ENCODE peak calls at places on chromosomes 2 and 18, in nine cellular contexts. W is spleen, Q is breast epithelium, U is SK-N-SH, R is Panc1, O is upper lobe of left lung, B is GM12878, V is esophagus muscularis mucosa, Z is GM23338. D is an unnamed sample.

GRCh38 chr18:63545094-63545493 is 2.9 kb downstream of the SERPINB12 start:
- DNase-seq in V (no peak), Q (no peak), W (no peak), U (no peak), B (no peak), O (no peak), R (no peak), Z (no peak), D (no peak)

GRCh38 chr2:157894694-157895450 is 18.7 kb upstream of the ACVR1 start:
- DNase-seq in Q (no peak), V (no peak), O (no peak), R (no peak), Z (no peak), U (no peak), B (no peak), W (no peak), D (no peak)

GRCh38 chr18:51355841-51356240 is 158.4 kb upstream of the MEX3C start:
- DNase-seq in Z (no peak), W (no peak), O (no peak), R (no peak), U (no peak), V (no peak), B (no peak), Q (no peak), D (no peak)

GRCh38 chr2:647003-647560 is 30.1 kb downstream of the TMEM18 start:
- DNase-seq in Q (peak), R (no peak), U (no peak), B (no peak), V (peak), O (peak), Z (no peak), W (no peak), D (peak)

GRCh38 chr2:206989306-206989705 is 50.0 kb downstream of the CPO start:
- DNase-seq in W (peak), U (peak), Q (no peak), Z (peak), R (no peak), O (no peak), V (no peak), B (no peak), D (peak)

GRCh38 chr2:44290271-44290670 is 15.0 kb downstream of the SLC3A1 start:
- DNase-seq in B (no peak), Z (peak), R (no peak), O (no peak), U (no peak), V (no peak), W (no peak), Q (no peak), D (no peak)

GRCh38 chr2:95320986-95321767 is 24.0 kb downstream of the KCNIP3 start:
- DNase-seq in U (no peak), Z (no peak), B (no peak), R (no peak), O (peak), Q (no peak), W (no peak), V (no peak), D (no peak)

GRCh38 chr18:41075212-41075611 is 879.8 kb upstream of the PIK3C3 start:
- DNase-seq in R (no peak), U (no peak), B (no peak), Z (no peak), Q (no peak), W (no peak), V (no peak), O (no peak), D (no peak)

GRCh38 chr2:173048901-173049661 is 26.6 kb upstream of the MAP3K20 start:
- DNase-seq in B (no peak), Q (peak), Z (no peak), V (no peak), R (peak), W (no peak), U (no peak), O (no peak), D (peak)

GRCh38 chr2:26509141-26509540 is 31.2 kb upstream of the OTOF start:
- DNase-seq in R (no peak), Z (no peak), W (peak), U (no peak), Q (no peak), V (no peak), O (no peak), B (no peak), D (no peak)

GRCh38 chr2:86249843-86250402 is 50.7 kb downstream of the MRPL35 start:
- DNase-seq in U (peak), W (no peak), O (no peak), Z (no peak), B (peak), R (peak), Q (no peak), V (no peak), D (peak)

GRCh38 chr2:23380562-23381065 is 4.4 kb upstream of the KLHL29 start:
- DNase-seq in U (no peak), O (no peak), V (no peak), W (no peak), R (peak), Z (no peak), Q (no peak), B (peak), D (no peak)

GRCh38 chr2:196391149-196391479 is 219.7 kb upstream of the STK17B start:
- DNase-seq in O (no peak), W (no peak), R (no peak), B (no peak), U (no peak), Z (no peak), Q (no peak), V (no peak), D (no peak)

GRCh38 chr2:206004004-206004693 is 81.8 kb downstream of the INO80D start:
- DNase-seq in U (peak), R (no peak), B (no peak), W (peak), Q (no peak), Z (peak), O (no peak), V (no peak), D (no peak)

GRCh38 chr2:119430023-119430498 is 1.6 kb upstream of the TMEM37 start:
- DNase-seq in V (no peak), W (no peak), Q (no peak), U (no peak), Z (no peak), R (no peak), B (no peak), O (no peak), D (no peak)

GRCh38 chr2:101109451-101110140 is 41.6 kb downstream of the TBC1D8 start:
- DNase-seq in B (no peak), U (no peak), O (no peak), R (no peak), V (no peak), Q (no peak), Z (peak), W (no peak), D (no peak)

GRCh38 chr2:88601302-88601701 is 26.0 kb downstream of the EIF2AK3 start:
- DNase-seq in W (no peak), B (no peak), Q (no peak), V (no peak), U (peak), O (no peak), Z (no peak), R (no peak), D (no peak)

GRCh38 chr18:51021226-51021965 is 8.6 kb upstream of the SMAD4 start:
- DNase-seq in B (no peak), W (no peak), O (no peak), Q (no peak), V (peak), U (no peak), R (no peak), Z (no peak), D (no peak)

GRCh38 chr2:127569274-127570065 is 34.0 kb downstream of the MYO7B start:
- DNase-seq in V (no peak), Q (no peak), Z (no peak), W (peak), O (no peak), R (no peak), B (no peak), U (no peak), D (no peak)

GRCh38 chr2:20625920-20626697 is 24.8 kb downstream of the HS1BP3 start:
- DNase-seq in B (no peak), R (no peak), V (no peak), Q (no peak), O (no peak), W (peak), Z (no peak), U (no peak), D (peak)

GRCh38 chr2:46297546-46298271 is 502 bp downstream of the EPAS1 start:
- DNase-seq in B (no peak), W (peak), U (peak), V (no peak), Z (peak), R (no peak), Q (peak), O (peak), D (peak)

GRCh38 chr18:54772081-54772480 is 56.2 kb upstream of the RAB27B start:
- DNase-seq in O (no peak), V (no peak), W (no peak), Z (no peak), R (no peak), Q (no peak), B (no peak), U (no peak), D (no peak)

GRCh38 chr2:10202136-10202535 is 79.6 kb downstream of the RRM2 start:
- DNase-seq in Q (no peak), Z (no peak), V (no peak), W (no peak), U (no peak), O (no peak), B (no peak), R (no peak), D (no peak)

GRCh38 chr2:173210270-173211196 is 134.9 kb downstream of the MAP3K20 start:
- DNase-seq in O (no peak), R (peak), W (no peak), Z (peak), B (peak), V (peak), U (peak), Q (peak), D (peak)

GRCh38 chr2:217935901-217936684 is 66.7 kb downstream of the TNS1 start:
- DNase-seq in B (no peak), U (no peak), Z (peak), W (no peak), O (no peak), V (no peak), Q (no peak), R (no peak), D (no peak)

GRCh38 chr2:24853996-24854395 is 60.8 kb downstream of the CENPO start:
- DNase-seq in Q (no peak), Z (no peak), W (no peak), B (no peak), R (no peak), U (no peak), O (no peak), V (no peak), D (no peak)

GRCh38 chr2:38491436-38491835 is 111.3 kb downstream of the HNRNPLL start:
- DNase-seq in R (no peak), B (no peak), O (no peak), W (no peak), U (no peak), Z (no peak), Q (no peak), V (no peak), D (no peak)

GRCh38 chr2:60880988-60881932 is at the start of gene REL:
- DNase-seq in B (peak), V (peak), U (peak), Z (peak), O (peak), R (peak), W (peak), Q (peak), D (peak)

GRCh38 chr18:5455644-5456043 is 88.2 kb downstream of the EPB41L3 start:
- DNase-seq in V (no peak), B (no peak), U (no peak), W (no peak), R (no peak), Q (no peak), O (no peak), Z (no peak), D (no peak)

GRCh38 chr18:38966846-38967245 is 1401.2 kb upstream of the CELF4 start:
- DNase-seq in B (no peak), V (no peak), O (no peak), W (no peak), R (no peak), Z (no peak), Q (no peak), U (no peak), D (no peak)

DNA sequence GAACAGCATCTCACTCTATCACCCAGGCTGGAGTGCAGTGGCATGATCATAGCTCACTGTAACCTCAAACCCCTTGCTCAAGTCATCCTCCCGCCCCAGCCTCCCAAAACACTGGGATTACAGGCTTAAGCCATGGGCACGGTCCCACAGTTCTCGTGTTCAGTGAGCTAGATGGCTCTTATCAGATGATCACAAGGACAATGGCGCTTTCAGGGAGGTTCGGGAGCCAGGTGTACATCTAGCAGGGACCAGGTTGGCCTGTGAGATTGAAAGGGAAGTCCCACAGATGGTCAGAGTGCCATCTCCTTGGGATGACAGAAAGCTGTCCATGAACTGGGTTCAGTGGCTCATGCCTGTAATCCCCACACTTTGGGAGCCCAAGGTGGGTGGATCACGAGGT is 14.1 kb upstream of the FHOD3 start:
- DNase-seq in Z (no peak), Q (no peak), W (no peak), O (no peak), U (no peak), V (peak), B (no peak), R (no peak), D (no peak)
- TF ChIP-seq POLR2AphosphoS5 in Z (no peak), Q (no peak), W (no peak), O (no peak), U (no peak), V (no peak), B (no peak), R (no peak), D (no peak)

GRCh38 chr2:1739322-1739957 is 4.9 kb downstream of the PXDN start:
- DNase-seq in V (no peak), R (no peak), W (no peak), Z (no peak), O (no peak), U (no peak), Q (no peak), B (no peak), D (no peak)

GRCh38 chr2:1742300-1742679 is 2.0 kb downstream of the PXDN start:
- DNase-seq in Q (no peak), V (no peak), Z (no peak), W (no peak), U (peak), B (no peak), O (no peak), R (no peak), D (no peak)

GRCh38 chr2:1739961-1740713 is 4.2 kb downstream of the PXDN start:
- DNase-seq in W (peak), U (no peak), R (no peak), O (peak), Q (no peak), Z (no peak), V (no peak), B (no peak), D (no peak)

GRCh38 chr2:1741851-1742250 is 2.5 kb downstream of the PXDN start:
- DNase-seq in Q (no peak), O (no peak), V (no peak), R (no peak), W (peak), U (no peak), B (no peak), Z (no peak), D (no peak)

GRCh38 chr2:1740714-1741584 is 3.4 kb downstream of the PXDN start:
- DNase-seq in B (no peak), U (no peak), Z (no peak), V (no peak), Q (no peak), O (peak), W (no peak), R (no peak), D (no peak)
- H3K4me3 ChIP-seq in B (no peak), U (no peak), Z (peak), V (no peak), Q (no peak), O (no peak), W (no peak), R (no peak), D (no peak)

DNA sequence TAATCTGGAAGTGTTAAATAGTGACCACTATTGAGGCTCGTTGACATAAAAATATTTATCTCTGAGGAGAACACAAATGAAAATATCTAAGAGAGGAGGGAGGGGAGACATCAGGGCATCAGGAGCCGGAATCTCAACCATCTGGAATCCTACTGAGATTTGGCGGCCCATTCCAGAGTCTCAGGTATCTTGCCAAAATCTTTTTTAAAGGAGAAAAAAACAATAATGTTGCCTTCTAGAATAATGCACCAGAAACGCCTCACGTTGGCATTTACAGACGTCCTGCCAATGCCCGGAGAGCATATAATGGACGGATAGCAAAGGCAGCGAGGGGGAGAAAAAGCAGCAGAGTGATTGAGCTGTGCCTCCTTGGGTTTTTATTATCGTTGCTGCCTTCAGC is 30.8 kb upstream of the EGR4 start:
- DNase-seq in W (no peak), B (no peak), V (no peak), Z (no peak), U (no peak), R (no peak), O (no peak), Q (no peak), D (no peak)
- TF ChIP-seq POLR2AphosphoS5 in W (no peak), B (no peak), V (no peak), Z (no peak), U (no peak), R (no peak), O (no peak), Q (no peak), D (no peak)

GRCh38 chr18:76546282-76546572 is 51.2 kb upstream of the ZNF516 start:
- DNase-seq in Z (no peak), R (no peak), V (no peak), W (no peak), B (no peak), Q (no peak), U (no peak), O (no peak), D (no peak)
- H3K4me3 ChIP-seq in Z (no peak), R (no peak), V (no peak), W (peak), B (no peak), Q (no peak), U (no peak), O (no peak), D (no peak)

DNA sequence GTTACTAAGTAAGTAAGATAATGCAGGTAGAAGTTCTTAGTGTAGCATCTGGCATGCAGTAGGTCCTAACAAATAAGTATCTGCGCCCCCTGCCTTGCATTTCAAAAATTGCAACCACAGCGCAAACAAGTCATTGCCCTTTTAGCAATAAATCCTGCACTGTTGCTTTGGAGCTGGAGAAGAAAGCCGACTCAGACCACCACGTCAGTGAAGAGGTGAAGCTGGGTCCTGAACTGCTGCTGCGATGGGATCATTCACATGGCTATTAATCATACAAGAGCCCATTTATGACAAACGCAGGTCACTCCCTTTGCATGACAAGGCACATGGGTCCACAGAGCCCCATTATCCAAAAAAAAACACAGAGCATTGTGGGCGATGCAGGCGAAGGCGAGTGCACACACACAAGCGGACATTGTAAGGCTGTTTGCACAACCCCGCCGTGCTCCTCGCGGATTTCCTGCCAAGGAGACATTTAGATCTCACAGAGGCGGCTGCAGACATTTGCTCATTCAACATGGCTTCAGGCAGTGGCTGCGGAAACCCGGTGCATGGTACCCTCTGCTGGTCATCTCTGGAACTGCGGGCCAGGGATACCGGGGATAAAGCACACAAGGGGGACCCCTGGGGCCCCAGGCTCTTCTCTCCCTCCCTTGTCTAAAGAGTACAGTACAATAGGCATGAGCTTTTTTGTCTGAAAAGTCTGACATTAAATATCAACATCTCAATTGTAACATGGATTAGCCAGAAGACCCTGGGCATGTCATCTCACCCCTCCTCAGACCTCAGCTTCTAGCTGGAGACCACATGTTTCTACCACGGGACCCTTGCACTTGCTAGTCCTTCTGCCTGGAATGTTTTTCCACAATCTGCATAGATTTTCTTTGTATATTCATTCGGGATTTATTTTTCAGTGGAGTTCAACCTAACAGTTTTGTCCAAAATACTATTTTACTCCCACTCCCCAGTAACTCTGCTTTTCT is 56.7 kb downstream of the CYRIA start:
- DNase-seq in Q (peak), Z (peak), B (peak), O (no peak), V (peak), U (peak), W (peak), R (peak), D (peak)
- TF ChIP-seq POLR2AphosphoS5 in Q (no peak), Z (no peak), B (no peak), O (no peak), V (peak), U (no peak), W (peak), R (no peak), D (no peak)

DNA sequence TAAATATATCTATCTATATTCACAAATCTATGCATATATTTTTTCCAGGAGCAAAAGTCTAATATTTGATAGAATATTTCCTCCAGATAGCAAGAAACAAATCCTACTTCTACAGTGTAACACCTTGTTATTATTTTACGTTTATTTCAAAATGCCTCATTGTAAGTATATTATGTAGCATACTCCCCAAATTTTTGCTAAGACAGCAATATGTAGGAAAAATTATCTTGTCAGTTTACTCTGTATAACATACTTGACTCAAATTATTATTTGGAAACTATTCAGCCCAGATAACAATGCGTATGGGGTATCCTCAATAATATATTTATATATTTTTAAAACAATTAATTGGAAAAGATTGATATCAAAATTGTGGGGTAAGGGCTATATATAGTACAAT is 313.2 kb downstream of the NR4A2 start:
- DNase-seq in U (no peak), W (no peak), O (no peak), Q (no peak), B (no peak), Z (no peak), V (no peak), R (no peak), D (no peak)
- H3K4me3 ChIP-seq in U (no peak), W (no peak), O (no peak), Q (no peak), B (no peak), Z (no peak), V (no peak), R (no peak), D (no peak)

GRCh38 chr2:191866675-191867506 is 20.0 kb upstream of the CAVIN2 start:
- DNase-seq in V (no peak), O (no peak), Z (no peak), R (peak), Q (no peak), U (no peak), B (no peak), W (no peak), D (no peak)
- TF ChIP-seq POLR2AphosphoS5 in V (peak), O (peak), Z (no peak), R (no peak), Q (no peak), U (peak), B (no peak), W (no peak), D (peak)

GRCh38 chr2:84878459-84878858 is 2.4 kb downstream of the TRABD2A start:
- DNase-seq in Q (no peak), O (no peak), V (no peak), U (no peak), R (no peak), Z (no peak), W (no peak), B (no peak), D (no peak)
- H3K4me3 ChIP-seq in Q (no peak), O (no peak), V (no peak), U (no peak), R (no peak), Z (no peak), W (no peak), B (no peak), D (no peak)

D was measured in stomach.